ENCODE peak calls at places on chromosomes 12 and 14, in nine cellular contexts. A, B, S, T, D, N, H, X and M are unnamed samples.

GRCh38 chr12:16385779-16386646 is 38.6 kb downstream of the MGST1 start:
- DNase-seq in A (peak), B (peak), S (peak), T (no peak), D (peak), N (peak), H (peak), X (no peak), M (peak)

GRCh38 chr14:35783699-35784098 is 25.4 kb downstream of the RALGAPA1 start:
- DNase-seq in A (no peak), B (no peak), S (no peak), T (no peak), D (no peak), N (no peak), H (no peak), X (no peak), M (no peak)

GRCh38 chr14:92351750-92352149 is 28.8 kb downstream of the SLC24A4 start:
- DNase-seq in A (no peak), B (no peak), S (no peak), T (no peak), D (no peak), N (no peak), H (no peak), X (no peak), M (no peak)

GRCh38 chr12:57534991-57535543 is 11.9 kb downstream of the DCTN2 start:
- DNase-seq in A (no peak), B (no peak), S (no peak), T (no peak), D (no peak), N (no peak), H (no peak), X (no peak), M (no peak)

GRCh38 chr14:101150010-101150409 is 246.5 kb upstream of the RTL1 start:
- DNase-seq in A (no peak), B (no peak), S (no peak), T (no peak), D (no peak), N (no peak), H (no peak), X (no peak), M (no peak)

GRCh38 chr14:48615618-48616017 is 940.2 kb upstream of the MDGA2 start:
- DNase-seq in A (no peak), B (no peak), S (no peak), T (no peak), D (no peak), N (no peak), H (no peak), X (no peak), M (no peak)

GRCh38 chr14:47935332-47935731 is 259.9 kb upstream of the MDGA2 start:
- DNase-seq in A (no peak), B (no peak), S (no peak), T (no peak), D (no peak), N (no peak), H (no peak), X (no peak), M (no peak)

GRCh38 chr14:38578278-38578681 is 322.4 kb upstream of the CLEC14A start:
- DNase-seq in A (no peak), B (no peak), S (peak), T (no peak), D (peak), N (no peak), H (no peak), X (no peak), M (no peak)

GRCh38 chr12:65824314-65824563 is at the start of gene HMGA2:
- DNase-seq in A (no peak), B (no peak), S (peak), T (peak), D (peak), N (peak), H (peak), X (no peak), M (no peak)

GRCh38 chr12:45017916-45018315 is 33.0 kb downstream of the DBX2 start:
- DNase-seq in A (no peak), B (no peak), S (no peak), T (no peak), D (no peak), N (no peak), H (no peak), X (no peak), M (no peak)

GRCh38 chr12:121649819-121650353 is 19.6 kb downstream of the MORN3 start:
- DNase-seq in A (no peak), B (no peak), S (no peak), T (no peak), D (no peak), N (no peak), H (no peak), X (peak), M (no peak)

GRCh38 chr14:100587248-100587762 is at the start of gene BEGAIN:
- DNase-seq in A (no peak), B (peak), S (no peak), T (no peak), D (no peak), N (no peak), H (peak), X (no peak), M (no peak)

GRCh38 chr14:100708349-100709217 is 18.1 kb upstream of the DLK1 start:
- DNase-seq in A (no peak), B (no peak), S (peak), T (no peak), D (peak), N (no peak), H (no peak), X (no peak), M (no peak)

GRCh38 chr12:42097971-42098370 is 46.7 kb downstream of the GXYLT1 start:
- DNase-seq in A (no peak), B (no peak), S (no peak), T (peak), D (no peak), N (no peak), H (no peak), X (no peak), M (no peak)

GRCh38 chr12:89551747-89552146 is 25.9 kb upstream of the POC1B start:
- DNase-seq in A (no peak), B (no peak), S (no peak), T (no peak), D (no peak), N (no peak), H (no peak), X (no peak), M (no peak)

GRCh38 chr14:80663541-80663940 is 278.0 kb downstream of the CEP128 start:
- DNase-seq in A (no peak), B (no peak), S (no peak), T (no peak), D (no peak), N (no peak), H (no peak), X (no peak), M (no peak)

GRCh38 chr14:80658155-80658554 is 283.4 kb downstream of the CEP128 start:
- DNase-seq in A (no peak), B (no peak), S (no peak), T (no peak), D (no peak), N (no peak), H (no peak), X (no peak), M (no peak)

GRCh38 chr14:80653951-80654350 is 287.6 kb downstream of the CEP128 start:
- DNase-seq in A (no peak), B (no peak), S (no peak), T (no peak), D (peak), N (no peak), H (no peak), X (no peak), M (no peak)

GRCh38 chr14:80664576-80664975 is 277.0 kb downstream of the CEP128 start:
- DNase-seq in A (no peak), B (no peak), S (no peak), T (no peak), D (no peak), N (peak), H (no peak), X (no peak), M (no peak)

DNA sequence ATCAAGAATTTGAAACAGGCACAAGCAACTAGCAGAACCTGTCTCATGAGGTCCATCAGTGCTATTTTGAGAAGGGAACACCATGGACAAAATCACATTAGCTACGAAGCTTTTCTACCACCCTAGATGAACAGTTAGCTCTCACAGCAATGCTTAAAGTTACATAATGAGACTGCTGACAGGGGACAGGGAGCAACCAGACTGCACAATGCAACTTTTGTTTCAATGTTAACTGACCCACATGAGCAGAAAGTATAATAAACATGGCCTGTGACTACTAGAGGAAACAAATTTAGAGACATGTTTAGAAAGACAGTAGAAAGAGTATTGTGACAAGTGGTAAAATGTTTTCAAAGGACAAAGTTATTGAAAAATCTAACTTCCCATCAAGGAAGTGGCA is 282.8 kb downstream of the CEP128 start:
- DNase-seq in A (no peak), B (no peak), S (no peak), T (no peak), D (no peak), N (no peak), H (no peak), X (no peak), M (no peak)
- H3K4me3 ChIP-seq in A (no peak), B (no peak), S (no peak), T (no peak), D (no peak), N (no peak), H (no peak), X (no peak), M (no peak)

GRCh38 chr12:31362115-31362758 is 36.3 kb upstream of the SINHCAF start:
- DNase-seq in A (peak), B (no peak), S (no peak), T (peak), D (no peak), N (no peak), H (no peak), X (no peak), M (peak)
- H3K9ac ChIP-seq in A (no peak), B (no peak), S (no peak), T (peak), D (no peak), N (no peak), H (no peak), X (no peak), M (peak)

GRCh38 chr12:62692884-62693283 is 226.3 kb downstream of the MON2 start:
- DNase-seq in A (peak), B (no peak), S (peak), T (no peak), D (peak), N (peak), H (peak), X (no peak), M (no peak)
- H3K4me3 ChIP-seq in A (no peak), B (no peak), S (no peak), T (no peak), D (no peak), N (no peak), H (no peak), X (no peak), M (no peak)

GRCh38 chr12:53004582-53004981 is 1.7 kb upstream of the EIF4B start:
- DNase-seq in A (no peak), B (no peak), S (peak), T (no peak), D (peak), N (no peak), H (peak), X (no peak), M (peak)
- H3K9ac ChIP-seq in A (no peak), B (no peak), S (no peak), T (no peak), D (peak), N (peak), H (peak), X (no peak), M (peak)

GRCh38 chr14:65210827-65211192 is 108.5 kb upstream of the MAX start:
- DNase-seq in A (no peak), B (no peak), S (peak), T (no peak), D (peak), N (no peak), H (peak), X (no peak), M (no peak)
- H3K4me3 ChIP-seq in A (peak), B (no peak), S (no peak), T (no peak), D (peak), N (no peak), H (peak), X (no peak), M (no peak)

DNA sequence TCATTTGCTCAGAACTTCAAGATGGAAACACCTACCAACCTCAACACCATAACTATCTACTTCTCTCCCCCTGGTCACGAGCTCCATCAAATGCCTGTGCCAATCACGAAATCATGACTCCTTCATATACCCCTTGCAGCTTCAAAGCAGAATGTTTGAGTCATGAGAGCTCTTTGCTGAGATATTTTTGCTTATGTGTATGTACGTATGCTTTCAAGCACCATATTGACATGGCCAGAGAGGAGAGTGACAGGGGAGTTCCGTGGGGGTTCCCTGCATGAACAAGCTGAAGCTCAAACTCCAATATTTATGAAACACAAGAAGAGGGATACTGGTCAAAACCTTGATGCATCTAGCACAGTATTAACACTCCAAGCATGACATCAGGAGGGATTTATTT is 374.4 kb downstream of the DPF3 start:
- DNase-seq in A (no peak), B (no peak), S (no peak), T (no peak), D (no peak), N (no peak), H (no peak), X (no peak), M (no peak)
- H3K9ac ChIP-seq in A (no peak), B (no peak), S (no peak), T (peak), D (no peak), N (no peak), H (no peak), X (no peak), M (no peak)

DNA sequence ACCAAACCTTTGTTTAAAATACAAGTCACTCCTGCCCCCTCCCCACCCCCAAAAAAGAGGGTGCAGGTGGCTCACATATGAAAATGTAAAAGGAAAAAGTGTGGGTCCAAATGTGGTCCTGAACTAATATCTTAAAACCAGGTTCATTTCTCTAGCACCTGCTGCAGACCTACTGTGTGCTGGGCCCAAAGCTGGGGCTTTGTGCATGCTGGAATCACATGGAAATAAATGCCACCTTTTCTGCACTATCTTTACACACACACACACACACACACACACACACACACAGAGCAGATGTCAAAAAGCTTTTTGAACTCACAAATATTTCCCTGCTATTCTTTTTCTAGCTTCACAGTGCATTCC is 3.2 kb upstream of the BCL11B start:
- DNase-seq in A (no peak), B (no peak), S (no peak), T (no peak), D (no peak), N (no peak), H (no peak), X (no peak), M (no peak)
- H3K4me3 ChIP-seq in A (no peak), B (no peak), S (no peak), T (no peak), D (no peak), N (no peak), H (no peak), X (no peak), M (no peak)